ENCODE peak calls at places on chromosomes 4 and X, in five cellular contexts. A is cardiac muscle cell; C is SJSA1; N is right cardiac atrium; S is naive thymus-derived CD4-positive, alpha-beta T cell. Q is an unnamed sample.
A peak's percentile ranks its signal among the peaks of the same experiment; 100 is the strongest.

GRCh38 chrX:132266583-132267355 is 47.5 kb upstream of the RAP2C start:
- DNase-seq in A (no peak), C (no peak), N (no peak), S (no peak), Q (no peak)

GRCh38 chr4:26372525-26373172 is 51.8 kb downstream of the RBPJ start:
- DNase-seq in A (peak; percentile 63), C (peak; percentile 17), N (no peak), S (peak; percentile 70), Q (no peak)

GRCh38 chr4:81724925-81725329 is 253.2 kb upstream of the RASGEF1B start:
- DNase-seq in A (no peak), C (no peak), N (peak; percentile 64), S (no peak), Q (peak; percentile 73)

GRCh38 chr4:28548549-28548948 is 1687.9 kb downstream of the STIM2 start:
- DNase-seq in A (peak; percentile 7), C (no peak), N (no peak), S (no peak), Q (no peak)

GRCh38 chrX:56468441-56468840 is 95.0 kb upstream of the UBQLN2 start:
- DNase-seq in A (no peak), C (no peak), N (no peak), S (no peak), Q (no peak)

GRCh38 chr4:52641853-52642563 is 17.1 kb downstream of the USP46 start:
- DNase-seq in A (no peak), C (peak; percentile 25), N (no peak), S (no peak), Q (no peak)

GRCh38 chr4:88008624-88009235 is 1.3 kb downstream of the PKD2 start:
- DNase-seq in A (no peak), C (peak; percentile 48), N (no peak), S (no peak), Q (no peak)

GRCh38 chrX:106263817-106264216 is 95.7 kb downstream of the PWWP3B start:
- DNase-seq in A (no peak), C (no peak), N (no peak), S (no peak), Q (no peak)

GRCh38 chrX:118724775-118725174 is 2.6 kb upstream of the IL13RA1 start:
- DNase-seq in A (no peak), C (peak; percentile 31), N (no peak), S (no peak), Q (no peak)

GRCh38 chr4:90445380-90445779 is 318.2 kb downstream of the CCSER1 start:
- DNase-seq in A (no peak), C (no peak), N (no peak), S (no peak), Q (no peak)

GRCh38 chrX:39755152-39756032 is 342.4 kb downstream of the BCOR start:
- DNase-seq in A (no peak), C (peak; percentile 84), N (peak; percentile 94), S (no peak), Q (peak; percentile 63)

GRCh38 chr4:25900310-25900709 is 13.7 kb upstream of the SMIM20 start:
- DNase-seq in A (no peak), C (no peak), N (no peak), S (no peak), Q (no peak)

GRCh38 chrX:65985922-65986588 is 53.8 kb downstream of the VSIG4 start:
- DNase-seq in A (peak; percentile 69), C (peak; percentile 8), N (peak; percentile 35), S (peak; percentile 54), Q (no peak)

GRCh38 chrX:148500428-148501120 is at the start of gene AFF2:
- DNase-seq in A (peak; percentile 52), C (peak; percentile 18), N (peak; percentile 70), S (peak; percentile 31), Q (peak; percentile 49)

GRCh38 chrX:110053453-110053852 is 50.5 kb downstream of the TMEM164 start:
- DNase-seq in A (no peak), C (no peak), N (no peak), S (no peak), Q (no peak)

GRCh38 chrX:118261136-118261535 is 84.8 kb upstream of the WDR44 start:
- DNase-seq in A (no peak), C (no peak), N (no peak), S (no peak), Q (no peak)

GRCh38 chrX:103631145-103631544 is 2.4 kb downstream of the TCEAL1 start:
- DNase-seq in A (no peak), C (no peak), N (no peak), S (no peak), Q (no peak)

GRCh38 chrX:102720237-102721168 is at the start of gene GPRASP3:
- DNase-seq in A (no peak), C (no peak), N (peak; percentile 90), S (peak; percentile 68), Q (peak; percentile 86)

GRCh38 chrX:107738272-107738671 is 37.3 kb downstream of the TSC22D3 start:
- DNase-seq in A (no peak), C (no peak), N (no peak), S (no peak), Q (no peak)

GRCh38 chr4:136186650-136187049 is 1345.6 kb downstream of the PCDH18 start:
- DNase-seq in A (no peak), C (no peak), N (no peak), S (no peak), Q (no peak)

GRCh38 chrX:17183566-17183965 is 191.4 kb upstream of the NHS start:
- DNase-seq in A (no peak), C (no peak), N (no peak), S (no peak), Q (no peak)

GRCh38 chrX:130770615-130771014 is 132.4 kb downstream of the ENOX2 start:
- DNase-seq in A (no peak), C (peak; percentile 10), N (no peak), S (no peak), Q (no peak)

GRCh38 chr4:88865051-88865450 is 167.4 kb upstream of the NAP1L5 start:
- DNase-seq in A (no peak), C (no peak), N (no peak), S (no peak), Q (no peak)

GRCh38 chr4:16783119-16783518 is 115.3 kb downstream of the LDB2 start:
- DNase-seq in A (no peak), C (peak; percentile 99), N (no peak), S (no peak), Q (no peak)

GRCh38 chrX:111483876-111484275 is 27.6 kb upstream of the SERTM2 start:
- DNase-seq in A (no peak), C (no peak), N (no peak), S (no peak), Q (no peak)

GRCh38 chrX:114584434-114584943 is 603 bp downstream of the HTR2C start:
- DNase-seq in A (peak; percentile 73), C (no peak), N (peak; percentile 21), S (no peak), Q (no peak)

GRCh38 chr4:122705035-122705434 is 27.5 kb upstream of the BBS12 start:
- DNase-seq in A (no peak), C (no peak), N (no peak), S (no peak), Q (no peak)

GRCh38 chr4:48252313-48252712 is 17.3 kb downstream of the TEC start:
- DNase-seq in A (no peak), C (no peak), N (no peak), S (no peak), Q (no peak)

GRCh38 chr4:86549163-86549788 is 44.8 kb upstream of the PTPN13 start:
- DNase-seq in A (no peak), C (peak; percentile 30), N (no peak), S (no peak), Q (no peak)

GRCh38 chrX:50097121-50097520 is 103.7 kb downstream of the AKAP4 start:
- DNase-seq in A (no peak), C (no peak), N (no peak), S (no peak), Q (no peak)

GRCh38 chrX:13101439-13102139 is 57.2 kb upstream of the FAM9C start:
- DNase-seq in A (no peak), C (peak; percentile 68), N (peak; percentile 83), S (no peak), Q (peak; percentile 67)

GRCh38 chr4:26065833-26066232 is 151.8 kb downstream of the SMIM20 start:
- DNase-seq in A (no peak), C (no peak), N (no peak), S (no peak), Q (no peak)

GRCh38 chr4:115470763-115471162 is 357.3 kb upstream of the NDST4 start:
- DNase-seq in A (no peak), C (no peak), N (no peak), S (no peak), Q (no peak)

GRCh38 chrX:81900522-81900921 is 698.6 kb downstream of the SH3BGRL start:
- DNase-seq in A (no peak), C (no peak), N (no peak), S (no peak), Q (no peak)

DNA sequence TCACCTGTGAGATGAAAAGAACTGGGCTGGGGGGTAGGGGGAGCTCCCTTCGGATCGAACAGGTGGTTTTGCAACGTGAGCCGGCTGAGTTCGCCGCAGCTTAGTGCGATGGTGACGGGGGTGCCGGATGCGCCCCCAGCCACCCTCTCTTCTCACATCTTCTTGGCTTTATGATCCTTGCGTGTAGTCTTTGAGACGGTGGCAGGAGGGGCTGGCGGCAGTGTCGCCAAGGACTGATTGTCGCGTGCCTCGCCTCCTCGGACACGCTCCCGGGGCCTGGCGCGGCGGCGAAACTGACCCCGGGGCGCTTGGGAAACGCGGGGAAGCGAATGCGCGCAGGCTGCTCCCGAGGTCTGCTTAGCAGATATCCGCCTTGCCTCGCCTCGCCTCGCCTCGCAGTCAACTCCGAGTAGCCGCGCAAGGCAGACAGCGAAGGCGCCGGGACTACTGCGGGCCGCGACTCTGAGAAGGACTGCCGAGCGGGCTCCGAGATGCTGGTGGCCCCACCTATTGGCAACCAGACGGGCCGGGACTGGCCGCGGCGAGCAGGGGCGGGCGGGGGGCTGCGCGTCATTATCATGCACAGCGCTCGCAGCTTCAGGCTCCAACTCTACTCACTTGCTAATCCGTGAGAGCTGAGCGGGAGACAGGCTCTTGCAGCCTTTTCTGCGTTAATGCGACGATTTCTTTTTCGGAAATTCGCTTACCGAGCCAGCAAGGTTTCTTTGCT is 1.5 kb downstream of the GRID2 start:
- DNase-seq in A (peak; percentile 87), C (peak; percentile 4), N (peak; percentile 76), S (no peak), Q (peak; percentile 52)
- H3K27me3 ChIP-seq in A (peaks cover 49% of the 10 kb centered on the region), C (peaks cover 60% of the 10 kb centered on the region), N (no peaks in the 10 kb centered on the region), S (no peaks in the 10 kb centered on the region), Q (peaks cover 47% of the 10 kb centered on the region)

GRCh38 chrX:44570524-44570923 is 27.9 kb upstream of the FUNDC1 start:
- DNase-seq in A (no peak), C (no peak), N (no peak), S (no peak), Q (no peak)
- H3K4me3 ChIP-seq in A (no peak overlapping the region), C (no peak overlapping the region), N (no peak overlapping the region), S (no peak overlapping the region), Q (no peak overlapping the region)

GRCh38 chr4:32340591-32340990 is 1620.4 kb downstream of the PCDH7 start:
- DNase-seq in A (no peak), C (no peak), N (no peak), S (no peak), Q (no peak)

GRCh38 chr4:32341342-32341741 is 1621.2 kb downstream of the PCDH7 start:
- DNase-seq in A (no peak), C (no peak), N (no peak), S (no peak), Q (no peak)

GRCh38 chr4:32337403-32337802 is 1617.2 kb downstream of the PCDH7 start:
- DNase-seq in A (no peak), C (no peak), N (no peak), S (no peak), Q (no peak)

GRCh38 chr4:32342054-32342453 is 1621.9 kb downstream of the PCDH7 start:
- DNase-seq in A (no peak), C (no peak), N (no peak), S (no peak), Q (no peak)
- H3K27me3 ChIP-seq in A (no peaks in the 10 kb centered on the region), C (no peaks in the 10 kb centered on the region), N (no peaks in the 10 kb centered on the region), S (no peaks in the 10 kb centered on the region), Q (no peaks in the 10 kb centered on the region)

GRCh38 chr4:36320130-36320902 is 38.9 kb downstream of the DTHD1 start:
- DNase-seq in A (no peak), C (no peak), N (no peak), S (no peak), Q (no peak)
- H3K4me3 ChIP-seq in A (no peak overlapping the region), C (no peak overlapping the region), N (no peak overlapping the region), S (no peak overlapping the region), Q (no peak overlapping the region)